ENCODE peak calls at places on chromosomes 1 and 21, in nine cellular contexts. Y, O, J, S, I, X, K, Q and C are unnamed samples.

GRCh38 chr1:172727956-172728603 is 69.2 kb downstream of the FASLG start:
- DNase-seq in X (no peak), S (no peak), I (no peak), Q (no peak), J (no peak), O (no peak), K (peak), Y (peak), C (no peak)

GRCh38 chr1:234721476-234722266 is 111.7 kb upstream of the IRF2BP2 start:
- DNase-seq in K (no peak), O (peak), Q (no peak), S (peak), X (peak), Y (no peak), I (peak), J (peak), C (peak)

GRCh38 chr1:43363283-43363934 is 4.4 kb downstream of the ELOVL1 start:
- DNase-seq in Q (no peak), X (peak), J (no peak), I (no peak), Y (no peak), O (no peak), K (no peak), S (no peak), C (no peak)

GRCh38 chr1:66282343-66282852 is 251.6 kb upstream of the SGIP1 start:
- DNase-seq in I (peak), Q (no peak), X (no peak), O (no peak), K (no peak), S (peak), Y (peak), J (peak), C (peak)

GRCh38 chr1:221816899-221817298 is 75.0 kb upstream of the DUSP10 start:
- DNase-seq in J (peak), S (peak), I (no peak), X (no peak), O (no peak), Y (peak), Q (no peak), K (peak), C (no peak)

GRCh38 chr1:94067196-94067595 is 53.8 kb downstream of the ABCA4 start:
- DNase-seq in X (no peak), Y (no peak), O (no peak), J (peak), I (no peak), Q (no peak), S (no peak), K (no peak), C (no peak)

GRCh38 chr21:20443558-20444155 is 554.6 kb upstream of the NCAM2 start:
- DNase-seq in X (no peak), S (no peak), Q (no peak), I (no peak), K (peak), Y (peak), J (no peak), O (no peak), C (no peak)

GRCh38 chr1:178465011-178465410 is 31.8 kb downstream of the CLEC20A start:
- DNase-seq in Q (no peak), X (no peak), I (no peak), K (no peak), O (no peak), S (peak), J (peak), Y (no peak), C (no peak)

GRCh38 chr1:25023826-25024225 is 93.8 kb upstream of the RUNX3 start:
- DNase-seq in K (no peak), X (no peak), J (no peak), I (no peak), Q (no peak), Y (no peak), O (no peak), S (no peak), C (no peak)

GRCh38 chr1:243991650-243992049 is 59.4 kb upstream of the ZBTB18 start:
- DNase-seq in Y (peak), J (no peak), I (no peak), O (no peak), X (no peak), K (no peak), Q (no peak), S (no peak), C (no peak)

GRCh38 chr21:38954450-38955059 is 148.8 kb downstream of the ETS2 start:
- DNase-seq in K (no peak), O (no peak), Q (no peak), I (no peak), Y (no peak), J (no peak), X (no peak), S (no peak), C (no peak)

GRCh38 chr1:153617677-153618076 is 1.6 kb upstream of the S100A14 start:
- DNase-seq in Q (peak), S (no peak), Y (no peak), O (peak), I (no peak), J (no peak), K (peak), X (peak), C (peak)

GRCh38 chr1:47893412-47893811 is 103.8 kb downstream of the TRABD2B start:
- DNase-seq in K (no peak), S (no peak), O (no peak), I (no peak), X (no peak), Y (no peak), J (no peak), Q (no peak), C (no peak)

GRCh38 chr1:187264995-187265602 is 436.4 kb downstream of the PLA2G4A start:
- DNase-seq in X (no peak), Y (peak), S (peak), J (peak), Q (no peak), K (peak), I (no peak), O (peak), C (no peak)

GRCh38 chr21:35905973-35906357 is 154.4 kb downstream of the SETD4 start:
- DNase-seq in O (no peak), J (no peak), K (no peak), I (no peak), X (no peak), Q (no peak), Y (no peak), S (no peak), C (no peak)

GRCh38 chr1:159211331-159212136 is 6.9 kb downstream of the ACKR1 start:
- DNase-seq in Y (peak), I (no peak), J (no peak), O (no peak), Q (peak), K (peak), S (peak), X (peak), C (no peak)

GRCh38 chr1:96695954-96696353 is 25.6 kb upstream of the PTBP2 start:
- DNase-seq in Q (no peak), X (no peak), O (no peak), Y (no peak), J (no peak), S (no peak), I (no peak), K (no peak), C (no peak)

GRCh38 chr1:16961297-16962124 is 18.9 kb downstream of the MFAP2 start:
- DNase-seq in J (no peak), O (no peak), I (no peak), S (no peak), X (no peak), Q (no peak), Y (no peak), K (no peak), C (no peak)

GRCh38 chr1:10471411-10472219 is 714 bp downstream of the DFFA start:
- DNase-seq in Q (peak), J (no peak), S (no peak), X (no peak), I (no peak), K (peak), O (no peak), Y (peak), C (no peak)

GRCh38 chr1:18288609-18289219 is 181.1 kb downstream of the IGSF21 start:
- DNase-seq in S (no peak), Q (no peak), X (no peak), Y (no peak), J (no peak), O (no peak), K (no peak), I (no peak), C (no peak)

GRCh38 chr1:172902861-172903381 is 147.8 kb downstream of the TNFSF18 start:
- DNase-seq in I (no peak), Q (no peak), J (no peak), S (peak), X (no peak), Y (no peak), K (no peak), O (no peak), C (no peak)

GRCh38 chr1:31769720-31770390 is 5.7 kb upstream of the ADGRB2 start:
- DNase-seq in Y (no peak), K (no peak), S (no peak), O (no peak), I (no peak), J (no peak), Q (no peak), X (no peak), C (peak)

GRCh38 chr1:228058981-228059535 is 23.4 kb upstream of the ARF1 start:
- DNase-seq in K (peak), X (no peak), Y (no peak), S (no peak), J (no peak), Q (peak), I (no peak), O (no peak), C (no peak)

GRCh38 chr1:216014046-216014445 is 409.2 kb downstream of the USH2A start:
- DNase-seq in O (no peak), I (no peak), J (no peak), Y (no peak), S (no peak), Q (no peak), X (no peak), K (no peak), C (no peak)

GRCh38 chr21:14842641-14843040 is 222.2 kb downstream of the NRIP1 start:
- DNase-seq in Q (no peak), Y (no peak), I (no peak), J (no peak), O (no peak), X (no peak), K (no peak), S (no peak), C (no peak)

GRCh38 chr1:201813226-201813625 is 15.7 kb upstream of the IPO9 start:
- DNase-seq in Q (no peak), I (no peak), J (no peak), O (no peak), K (no peak), S (no peak), X (no peak), Y (no peak), C (no peak)

GRCh38 chr1:29469457-29469856 is 233.1 kb downstream of the PTPRU start:
- DNase-seq in O (peak), Y (no peak), I (no peak), J (no peak), X (no peak), Q (peak), K (no peak), S (no peak), C (no peak)

GRCh38 chr1:36157115-36157903 is 1.3 kb downstream of the MAP7D1 start:
- DNase-seq in Y (no peak), S (no peak), X (no peak), I (no peak), Q (no peak), J (no peak), O (peak), K (peak), C (no peak)

GRCh38 chr1:39575191-39576015 is 1.2 kb downstream of the PABPC4 start:
- DNase-seq in X (peak), Y (no peak), I (peak), S (peak), O (peak), J (no peak), K (peak), Q (peak), C (peak)

GRCh38 chr1:64898107-64898861 is 68.1 kb downstream of the JAK1 start:
- DNase-seq in O (peak), X (peak), Q (no peak), K (peak), J (peak), I (peak), Y (peak), S (peak), C (peak)

GRCh38 chr1:41423511-41424191 is 60.8 kb downstream of the EDN2 start:
- DNase-seq in Q (peak), Y (no peak), S (no peak), I (peak), K (peak), X (no peak), O (peak), J (no peak), C (peak)

GRCh38 chr1:211579434-211580302 is 707 bp upstream of the SLC30A1 start:
- DNase-seq in K (peak), S (no peak), J (no peak), X (peak), Q (peak), I (peak), O (peak), Y (peak), C (no peak)

GRCh38 chr1:110210604-110211502 is 739 bp downstream of the KCNC4 start:
- DNase-seq in J (no peak), K (peak), I (peak), S (no peak), X (peak), Q (peak), O (peak), Y (peak), C (peak)

GRCh38 chr1:60510162-60510561 is 436.6 kb upstream of the C1orf87 start:
- DNase-seq in X (no peak), I (no peak), Q (no peak), J (no peak), K (no peak), O (no peak), Y (no peak), S (peak), C (no peak)

GRCh38 chr1:93178418-93178817 is 1.8 kb downstream of the TMED5 start:
- DNase-seq in S (no peak), J (no peak), X (no peak), I (no peak), O (peak), K (no peak), Y (no peak), Q (no peak), C (no peak)

GRCh38 chr1:2173546-2174347 is 20.8 kb downstream of the FAAP20 start:
- DNase-seq in S (no peak), X (no peak), O (no peak), K (peak), J (no peak), Q (no peak), I (no peak), Y (no peak), C (no peak)

GRCh38 chr1:156844102-156844501 is 14.8 kb downstream of the INSRR start:
- DNase-seq in X (no peak), K (peak), I (no peak), O (no peak), J (no peak), Y (no peak), S (no peak), Q (peak), C (no peak)
- H3K4me3 ChIP-seq in X (no peak), K (no peak), I (no peak), O (no peak), J (no peak), Y (no peak), S (no peak), Q (no peak), C (no peak)

GRCh38 chr1:74513396-74513795 is 985 bp upstream of the LRRC53 start:
- DNase-seq in Q (no peak), K (no peak), J (no peak), I (no peak), X (no peak), Y (no peak), O (no peak), S (no peak), C (no peak)
- H3K4me3 ChIP-seq in Q (no peak), K (no peak), J (no peak), I (no peak), X (no peak), Y (no peak), O (no peak), S (no peak), C (no peak)

GRCh38 chr1:155175927-155176371 is 2.3 kb downstream of the TRIM46 start:
- DNase-seq in Q (peak), Y (peak), X (peak), O (peak), S (no peak), I (peak), K (no peak), J (no peak), C (no peak)

GRCh38 chr1:155173478-155174333 is at the start of gene TRIM46:
- DNase-seq in S (peak), K (peak), Q (peak), J (no peak), Y (peak), X (peak), I (peak), O (peak), C (no peak)

GRCh38 chr1:155172732-155173477 is at the start of gene KRTCAP2:
- DNase-seq in Q (peak), Y (peak), J (peak), O (peak), I (peak), K (peak), S (peak), X (peak), C (peak)

GRCh38 chr1:155175281-155175926 is 1.8 kb downstream of the TRIM46 start:
- DNase-seq in X (peak), J (no peak), K (no peak), I (peak), Q (peak), Y (no peak), O (peak), S (no peak), C (no peak)

DNA sequence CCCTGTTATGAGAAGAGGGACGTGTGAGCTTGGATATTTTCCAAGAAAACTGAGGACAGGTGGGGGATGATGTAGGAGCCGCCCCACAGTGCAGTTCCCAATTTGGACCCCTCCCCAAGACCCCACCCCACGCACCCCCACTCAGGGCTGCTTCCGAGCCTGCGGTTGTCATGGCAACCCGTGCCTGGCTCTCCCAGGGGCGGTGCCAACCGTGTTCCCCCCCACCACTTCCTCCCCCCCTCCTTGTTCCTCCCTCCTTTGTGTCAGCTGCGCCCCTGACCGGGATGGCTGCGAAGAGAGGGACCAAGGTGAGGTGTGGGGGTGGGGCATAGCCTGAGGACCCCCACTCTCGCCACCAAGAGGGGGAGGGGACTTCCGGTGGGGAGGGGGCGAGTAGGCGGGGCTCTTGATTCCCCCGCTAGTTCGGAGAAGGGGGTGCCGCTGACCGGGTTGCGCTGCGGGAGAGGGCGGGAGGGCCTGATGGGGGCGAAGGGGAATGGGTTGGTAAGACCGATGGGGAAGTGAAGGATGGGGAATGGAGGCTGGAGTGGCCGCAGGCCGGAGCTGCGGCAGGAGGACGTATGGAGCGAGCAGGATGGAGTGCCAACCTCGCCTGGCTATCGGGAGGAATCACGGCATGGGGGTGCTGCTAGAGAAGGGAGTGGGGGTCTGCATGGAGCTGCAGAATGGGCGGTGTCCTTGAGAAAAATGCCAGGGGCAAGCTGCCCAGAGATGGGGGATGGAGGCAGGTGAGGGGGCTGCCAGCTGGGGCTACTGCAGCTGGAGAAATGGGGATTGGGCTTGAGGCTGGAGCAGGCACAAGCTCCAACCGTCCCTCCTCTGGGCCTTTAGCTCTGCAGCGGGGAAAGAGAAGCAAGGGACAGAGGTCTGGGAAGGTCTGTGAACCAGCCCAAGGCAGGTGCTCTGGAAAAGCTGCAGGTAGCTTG is 958 bp downstream of the TRIM46 start:
- DNase-seq in K (peak), I (peak), X (peak), Q (peak), J (no peak), S (no peak), Y (no peak), O (peak), C (no peak)
- H3K4me3 ChIP-seq in K (peak), I (no peak), X (peak), Q (no peak), J (peak), S (peak), Y (peak), O (no peak), C (peak)

GRCh38 chr21:34543017-34543416 is 31.0 kb upstream of the KCNE1 start:
- DNase-seq in J (no peak), X (peak), Y (no peak), I (no peak), O (no peak), S (no peak), K (no peak), Q (no peak), C (no peak)
- H3K4me3 ChIP-seq in J (no peak), X (no peak), Y (no peak), I (no peak), O (no peak), S (no peak), K (no peak), Q (no peak), C (no peak)

DNA sequence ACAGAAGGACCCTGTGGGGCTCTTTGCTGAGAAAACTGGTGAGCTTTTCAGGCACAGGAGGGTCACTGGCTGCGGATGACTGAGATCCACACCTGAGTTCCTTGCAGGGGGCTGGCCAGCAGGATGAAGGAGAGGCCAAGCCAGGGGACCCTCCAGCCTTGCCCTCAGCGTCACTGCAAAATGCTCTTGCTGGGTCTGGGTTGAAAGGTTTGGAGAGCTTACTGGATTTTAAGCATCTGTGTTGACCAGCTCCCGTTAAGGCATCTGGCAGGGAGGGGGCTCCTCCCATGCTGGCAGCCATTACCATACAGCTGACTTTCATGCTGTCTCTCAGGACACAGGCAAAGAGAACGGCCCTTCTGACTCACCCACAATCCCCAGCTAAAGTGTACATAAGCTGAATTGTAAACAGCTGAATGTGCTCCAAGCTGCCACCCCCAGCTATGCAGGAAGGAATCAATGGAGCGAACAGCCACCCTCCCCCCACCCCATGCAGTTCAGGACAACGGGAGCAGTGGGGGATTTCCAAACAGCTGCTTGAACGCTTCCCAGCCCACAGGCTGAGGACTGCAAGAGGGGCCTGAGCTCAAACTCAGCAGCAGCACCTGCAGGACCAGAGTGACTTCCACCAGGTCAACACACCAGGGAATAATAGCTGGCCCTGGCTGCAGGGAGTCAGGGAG is 21.3 kb upstream of the A3GALT2 start:
- DNase-seq in Y (peak), K (peak), I (peak), S (peak), O (peak), X (peak), J (peak), Q (no peak), C (no peak)
- H3K4me3 ChIP-seq in Y (peak), K (peak), I (no peak), S (peak), O (no peak), X (no peak), J (peak), Q (no peak), C (no peak)